ENCODE peak calls at places on chromosomes 5 and 9, in nine cellular contexts. One of them, this sample, is unnamed.

GRCh38 chr9:28365020-28365640 is 791.8 kb upstream of the C9orf72 start:
- DNase-seq in GM23248: peak; percentile 4
- DNase-seq in HCT116: no peak
- DNase-seq in GM23338: peak; percentile 72
- DNase-seq in OCI-LY7: no peak
- DNase-seq in MM.1S: no peak
- DNase-seq in SK-N-SH: no peak
- DNase-seq in neural progenitor cell: peak; percentile 52
- DNase-seq in hepatocyte: peak; percentile 3
- DNase-seq in this sample: peak; percentile 1

GRCh38 chr5:124866355-124867063 is 120.1 kb upstream of the ZNF608 start:
- DNase-seq in OCI-LY7: no peak
- DNase-seq in GM23248: peak; percentile 22
- DNase-seq in MM.1S: no peak
- DNase-seq in neural progenitor cell: no peak
- DNase-seq in hepatocyte: peak; percentile 27
- DNase-seq in GM23338: no peak
- DNase-seq in HCT116: no peak
- DNase-seq in SK-N-SH: peak; percentile 56
- DNase-seq in this sample: no peak

GRCh38 chr9:121895836-121896544 is 197.1 kb downstream of the TTLL11 start:
- DNase-seq in GM23338: peak; percentile 32
- DNase-seq in hepatocyte: no peak
- DNase-seq in OCI-LY7: no peak
- DNase-seq in SK-N-SH: no peak
- DNase-seq in HCT116: no peak
- DNase-seq in neural progenitor cell: peak; percentile 34
- DNase-seq in GM23248: no peak
- DNase-seq in MM.1S: no peak
- DNase-seq in this sample: no peak

GRCh38 chr5:72064801-72065570 is 42.3 kb upstream of the MAP1B start:
- DNase-seq in SK-N-SH: no peak
- DNase-seq in MM.1S: no peak
- DNase-seq in neural progenitor cell: peak; percentile 31
- DNase-seq in HCT116: no peak
- DNase-seq in GM23338: peak; percentile 54
- DNase-seq in hepatocyte: no peak
- DNase-seq in GM23248: no peak
- DNase-seq in OCI-LY7: no peak
- DNase-seq in this sample: peak; percentile 24

GRCh38 chr9:71793386-71794105 is 25.2 kb upstream of the CEMIP2 start:
- DNase-seq in MM.1S: no peak
- DNase-seq in neural progenitor cell: peak; percentile 82
- DNase-seq in HCT116: no peak
- DNase-seq in hepatocyte: peak; percentile 31
- DNase-seq in GM23248: peak; percentile 26
- DNase-seq in OCI-LY7: no peak
- DNase-seq in GM23338: peak; percentile 88
- DNase-seq in SK-N-SH: no peak
- DNase-seq in this sample: peak; percentile 76

GRCh38 chr5:109759304-109759703 is 69.6 kb downstream of the MAN2A1 start:
- DNase-seq in OCI-LY7: no peak
- DNase-seq in neural progenitor cell: no peak
- DNase-seq in GM23338: no peak
- DNase-seq in HCT116: no peak
- DNase-seq in MM.1S: no peak
- DNase-seq in GM23248: peak; percentile 46
- DNase-seq in hepatocyte: no peak
- DNase-seq in SK-N-SH: no peak
- DNase-seq in this sample: peak; percentile 45

GRCh38 chr5:178667109-178667508 is 40.3 kb upstream of the CLK4 start:
- DNase-seq in GM23248: no peak
- DNase-seq in neural progenitor cell: no peak
- DNase-seq in hepatocyte: peak; percentile 37
- DNase-seq in MM.1S: no peak
- DNase-seq in GM23338: peak; percentile 33
- DNase-seq in HCT116: no peak
- DNase-seq in OCI-LY7: no peak
- DNase-seq in SK-N-SH: no peak
- DNase-seq in this sample: no peak

GRCh38 chr5:53679261-53679660 is 118.8 kb downstream of the NDUFS4 start:
- DNase-seq in GM23248: peak; percentile 34
- DNase-seq in SK-N-SH: no peak
- DNase-seq in MM.1S: no peak
- DNase-seq in GM23338: peak; percentile 5
- DNase-seq in HCT116: no peak
- DNase-seq in hepatocyte: no peak
- DNase-seq in OCI-LY7: no peak
- DNase-seq in neural progenitor cell: no peak
- DNase-seq in this sample: no peak

GRCh38 chr5:52894451-52894850 is 94.7 kb upstream of the ITGA2 start:
- DNase-seq in HCT116: no peak
- DNase-seq in hepatocyte: no peak
- DNase-seq in OCI-LY7: no peak
- DNase-seq in GM23248: no peak
- DNase-seq in MM.1S: no peak
- DNase-seq in SK-N-SH: no peak
- DNase-seq in GM23338: no peak
- DNase-seq in neural progenitor cell: no peak
- DNase-seq in this sample: no peak

GRCh38 chr9:14395300-14396082 is 81.5 kb upstream of the NFIB start:
- DNase-seq in HCT116: no peak
- DNase-seq in MM.1S: no peak
- DNase-seq in SK-N-SH: peak; percentile 23
- DNase-seq in OCI-LY7: no peak
- DNase-seq in GM23338: peak; percentile 19
- DNase-seq in GM23248: no peak
- DNase-seq in hepatocyte: no peak
- DNase-seq in neural progenitor cell: no peak
- DNase-seq in this sample: no peak

GRCh38 chr9:81586786-81587185 is 102.6 kb downstream of the TLE1 start:
- DNase-seq in GM23338: no peak
- DNase-seq in OCI-LY7: no peak
- DNase-seq in hepatocyte: no peak
- DNase-seq in SK-N-SH: no peak
- DNase-seq in HCT116: no peak
- DNase-seq in GM23248: no peak
- DNase-seq in neural progenitor cell: no peak
- DNase-seq in MM.1S: no peak
- DNase-seq in this sample: no peak

GRCh38 chr9:100992632-100993031 is 35.9 kb upstream of the PLPPR1 start:
- DNase-seq in GM23338: no peak
- DNase-seq in OCI-LY7: no peak
- DNase-seq in MM.1S: no peak
- DNase-seq in GM23248: no peak
- DNase-seq in SK-N-SH: no peak
- DNase-seq in hepatocyte: no peak
- DNase-seq in neural progenitor cell: no peak
- DNase-seq in HCT116: no peak
- DNase-seq in this sample: no peak

GRCh38 chr9:136860933-136861873 is 4.9 kb downstream of the EDF1 start:
- DNase-seq in SK-N-SH: no peak
- DNase-seq in MM.1S: no peak
- DNase-seq in neural progenitor cell: no peak
- DNase-seq in GM23248: no peak
- DNase-seq in OCI-LY7: no peak
- DNase-seq in GM23338: no peak
- DNase-seq in HCT116: no peak
- DNase-seq in hepatocyte: peak; percentile 4
- DNase-seq in this sample: no peak

GRCh38 chr9:16825971-16826370 is 44.5 kb downstream of the BNC2 start:
- DNase-seq in GM23338: no peak
- DNase-seq in OCI-LY7: no peak
- DNase-seq in hepatocyte: peak; percentile 35
- DNase-seq in SK-N-SH: no peak
- DNase-seq in MM.1S: no peak
- DNase-seq in GM23248: peak; percentile 76
- DNase-seq in HCT116: no peak
- DNase-seq in neural progenitor cell: peak; percentile 82
- DNase-seq in this sample: peak; percentile 20

GRCh38 chr9:83598487-83598886 is 24.5 kb upstream of the IDNK start:
- DNase-seq in GM23248: peak; percentile 68
- DNase-seq in SK-N-SH: no peak
- DNase-seq in OCI-LY7: no peak
- DNase-seq in hepatocyte: peak; percentile 56
- DNase-seq in HCT116: no peak
- DNase-seq in GM23338: no peak
- DNase-seq in MM.1S: no peak
- DNase-seq in neural progenitor cell: no peak
- DNase-seq in this sample: no peak

GRCh38 chr5:175894805-175895204 is 23.4 kb downstream of the CPLX2 start:
- DNase-seq in neural progenitor cell: no peak
- DNase-seq in GM23248: no peak
- DNase-seq in MM.1S: no peak
- DNase-seq in OCI-LY7: no peak
- DNase-seq in HCT116: no peak
- DNase-seq in GM23338: no peak
- DNase-seq in SK-N-SH: no peak
- DNase-seq in hepatocyte: no peak
- DNase-seq in this sample: no peak

GRCh38 chr9:111661150-111661801 is at the start of gene GNG10:
- DNase-seq in OCI-LY7: peak; percentile 63
- DNase-seq in MM.1S: peak; percentile 53
- DNase-seq in GM23338: peak; percentile 57
- DNase-seq in HCT116: no peak
- DNase-seq in GM23248: peak; percentile 83
- DNase-seq in hepatocyte: peak; percentile 84
- DNase-seq in SK-N-SH: peak; percentile 97
- DNase-seq in neural progenitor cell: peak; percentile 80
- DNase-seq in this sample: peak; percentile 53

GRCh38 chr5:69331528-69332445 is 814 bp downstream of the CCDC125 start:
- DNase-seq in GM23248: peak; percentile 18
- DNase-seq in GM23338: peak; percentile 30
- DNase-seq in MM.1S: peak; percentile 31
- DNase-seq in hepatocyte: peak; percentile 48
- DNase-seq in SK-N-SH: no peak
- DNase-seq in neural progenitor cell: peak; percentile 8
- DNase-seq in OCI-LY7: peak; percentile 21
- DNase-seq in HCT116: no peak
- DNase-seq in this sample: peak; percentile 48

GRCh38 chr5:77354454-77354853 is 137.7 kb downstream of the WDR41 start:
- DNase-seq in MM.1S: no peak
- DNase-seq in OCI-LY7: no peak
- DNase-seq in GM23338: no peak
- DNase-seq in GM23248: no peak
- DNase-seq in SK-N-SH: no peak
- DNase-seq in hepatocyte: no peak
- DNase-seq in neural progenitor cell: no peak
- DNase-seq in HCT116: no peak
- DNase-seq in this sample: no peak

GRCh38 chr9:97243606-97244005 is 63.9 kb upstream of the CCDC180 start:
- DNase-seq in GM23248: peak; percentile 38
- DNase-seq in hepatocyte: no peak
- DNase-seq in HCT116: no peak
- DNase-seq in GM23338: no peak
- DNase-seq in neural progenitor cell: no peak
- DNase-seq in OCI-LY7: no peak
- DNase-seq in SK-N-SH: no peak
- DNase-seq in MM.1S: no peak
- DNase-seq in this sample: no peak
- H3K4me2 ChIP-seq in GM23248: no peak overlapping the region
- H3K4me2 ChIP-seq in hepatocyte: no peak overlapping the region
- H3K4me2 ChIP-seq in HCT116: no peak overlapping the region
- H3K4me2 ChIP-seq in GM23338: no peak overlapping the region
- H3K4me2 ChIP-seq in neural progenitor cell: no peak overlapping the region
- H3K4me2 ChIP-seq in OCI-LY7: no peak overlapping the region
- H3K4me2 ChIP-seq in SK-N-SH: no peak overlapping the region
- H3K4me2 ChIP-seq in MM.1S: no peak overlapping the region
- H3K4me2 ChIP-seq in this sample: no peak overlapping the region

GRCh38 chr5:145129797-145130196 is 705.3 kb downstream of the PRELID2 start:
- DNase-seq in OCI-LY7: no peak
- DNase-seq in GM23248: no peak
- DNase-seq in GM23338: no peak
- DNase-seq in HCT116: no peak
- DNase-seq in hepatocyte: no peak
- DNase-seq in SK-N-SH: no peak
- DNase-seq in MM.1S: no peak
- DNase-seq in neural progenitor cell: no peak
- DNase-seq in this sample: no peak
- TF ChIP-seq EZH2phosphoT487 in OCI-LY7: no peak
- TF ChIP-seq EZH2phosphoT487 in GM23248: no peak
- TF ChIP-seq EZH2phosphoT487 in GM23338: no peak
- TF ChIP-seq EZH2phosphoT487 in HCT116: no peak
- TF ChIP-seq EZH2phosphoT487 in hepatocyte: no peak
- TF ChIP-seq EZH2phosphoT487 in SK-N-SH: no peak
- TF ChIP-seq EZH2phosphoT487 in MM.1S: no peak
- TF ChIP-seq EZH2phosphoT487 in neural progenitor cell: no peak
- TF ChIP-seq EZH2phosphoT487 in this sample: no peak

GRCh38 chr5:177067491-177067890 is 19.2 kb upstream of the FGFR4 start:
- DNase-seq in OCI-LY7: no peak
- DNase-seq in MM.1S: no peak
- DNase-seq in hepatocyte: no peak
- DNase-seq in neural progenitor cell: no peak
- DNase-seq in GM23248: peak; percentile 26
- DNase-seq in SK-N-SH: no peak
- DNase-seq in GM23338: no peak
- DNase-seq in HCT116: no peak
- DNase-seq in this sample: no peak
- H3K27ac ChIP-seq in OCI-LY7: no peak overlapping the region
- H3K27ac ChIP-seq in MM.1S: no peak overlapping the region
- H3K27ac ChIP-seq in hepatocyte: no peak overlapping the region
- H3K27ac ChIP-seq in neural progenitor cell: no peak overlapping the region
- H3K27ac ChIP-seq in GM23248: no peak overlapping the region
- H3K27ac ChIP-seq in SK-N-SH: no peak overlapping the region
- H3K27ac ChIP-seq in GM23338: no peak overlapping the region
- H3K27ac ChIP-seq in HCT116: no peak overlapping the region
- H3K27ac ChIP-seq in this sample: no peak overlapping the region

GRCh38 chr5:14465776-14466175 is 115.8 kb upstream of the OTULINL start:
- DNase-seq in GM23338: no peak
- DNase-seq in hepatocyte: no peak
- DNase-seq in SK-N-SH: no peak
- DNase-seq in HCT116: no peak
- DNase-seq in neural progenitor cell: no peak
- DNase-seq in MM.1S: no peak
- DNase-seq in GM23248: no peak
- DNase-seq in OCI-LY7: no peak
- DNase-seq in this sample: no peak

GRCh38 chr5:14463629-14464028 is 118.0 kb upstream of the OTULINL start:
- DNase-seq in GM23248: peak; percentile 81
- DNase-seq in OCI-LY7: no peak
- DNase-seq in SK-N-SH: no peak
- DNase-seq in MM.1S: no peak
- DNase-seq in GM23338: no peak
- DNase-seq in neural progenitor cell: no peak
- DNase-seq in HCT116: no peak
- DNase-seq in hepatocyte: peak; percentile 58
- DNase-seq in this sample: peak; percentile 89

GRCh38 chr5:14464661-14465060 is 116.9 kb upstream of the OTULINL start:
- DNase-seq in neural progenitor cell: no peak
- DNase-seq in GM23338: no peak
- DNase-seq in OCI-LY7: no peak
- DNase-seq in SK-N-SH: no peak
- DNase-seq in HCT116: no peak
- DNase-seq in GM23248: no peak
- DNase-seq in hepatocyte: no peak
- DNase-seq in MM.1S: no peak
- DNase-seq in this sample: no peak

GRCh38 chr5:14464101-14464500 is 117.5 kb upstream of the OTULINL start:
- DNase-seq in SK-N-SH: no peak
- DNase-seq in HCT116: no peak
- DNase-seq in hepatocyte: no peak
- DNase-seq in GM23338: no peak
- DNase-seq in GM23248: peak; percentile 59
- DNase-seq in MM.1S: no peak
- DNase-seq in OCI-LY7: no peak
- DNase-seq in neural progenitor cell: no peak
- DNase-seq in this sample: peak; percentile 50

GRCh38 chr5:14465086-14465485 is 116.5 kb upstream of the OTULINL start:
- DNase-seq in GM23248: peak; percentile 66
- DNase-seq in OCI-LY7: no peak
- DNase-seq in neural progenitor cell: no peak
- DNase-seq in MM.1S: no peak
- DNase-seq in GM23338: no peak
- DNase-seq in SK-N-SH: no peak
- DNase-seq in HCT116: no peak
- DNase-seq in hepatocyte: no peak
- DNase-seq in this sample: no peak
- H3K4me2 ChIP-seq in GM23248: no peak overlapping the region
- H3K4me2 ChIP-seq in OCI-LY7: no peak overlapping the region
- H3K4me2 ChIP-seq in neural progenitor cell: no peak overlapping the region
- H3K4me2 ChIP-seq in MM.1S: no peak overlapping the region
- H3K4me2 ChIP-seq in GM23338: no peak overlapping the region
- H3K4me2 ChIP-seq in SK-N-SH: no peak overlapping the region
- H3K4me2 ChIP-seq in HCT116: no peak overlapping the region
- H3K4me2 ChIP-seq in hepatocyte: peak overlapping the region; percentile 13
- H3K4me2 ChIP-seq in this sample: no peak overlapping the region